ENCODE peak calls at places on chromosome 3, in eight cellular contexts. X, C, O, M, Y, F, D and A are unnamed samples. For H3K4me1, the result is how much of the 10 kb centered on the place peaks cover.

GRCh38 chr3:19898725-19899124 is 35.3 kb downstream of the EFHB start:
- DNase-seq in X (no peak), C (no peak), O (no peak), M (no peak), Y (no peak), F (no peak), D (no peak), A (no peak)

GRCh38 chr3:153052096-153052460 is 109.9 kb upstream of the RAP2B start:
- DNase-seq in X (no peak), C (peak), O (no peak), M (peak), Y (peak), F (peak), D (no peak), A (no peak)

GRCh38 chr3:52857108-52857507 is 22.3 kb upstream of the MUSTN1 start:
- DNase-seq in X (no peak), C (no peak), O (no peak), M (no peak), Y (no peak), F (no peak), D (no peak), A (no peak)

GRCh38 chr3:48845170-48845569 is 2.5 kb downstream of the PRKAR2A start:
- DNase-seq in X (peak), C (no peak), O (no peak), M (no peak), Y (no peak), F (no peak), D (no peak), A (no peak)

GRCh38 chr3:129621626-129622417 is 15.3 kb upstream of the PLXND1 start:
- DNase-seq in X (no peak), C (no peak), O (no peak), M (no peak), Y (no peak), F (no peak), D (no peak), A (no peak)

GRCh38 chr3:149895807-149896206 is 74.9 kb downstream of the PFN2 start:
- DNase-seq in X (no peak), C (no peak), O (no peak), M (no peak), Y (no peak), F (no peak), D (no peak), A (no peak)

GRCh38 chr3:157531771-157532170 is 28.6 kb upstream of the VEPH1 start:
- DNase-seq in X (no peak), C (no peak), O (no peak), M (no peak), Y (no peak), F (no peak), D (no peak), A (no peak)

GRCh38 chr3:130786306-130786705 is 39.7 kb upstream of the PIK3R4 start:
- DNase-seq in X (no peak), C (no peak), O (no peak), M (no peak), Y (no peak), F (no peak), D (no peak), A (no peak)

GRCh38 chr3:139299261-139300132 is 44.3 kb upstream of the MRPS22 start:
- DNase-seq in X (no peak), C (peak), O (no peak), M (peak), Y (peak), F (no peak), D (no peak), A (no peak)

GRCh38 chr3:185729335-185729715 is 95.5 kb downstream of the IGF2BP2 start:
- DNase-seq in X (no peak), C (no peak), O (no peak), M (no peak), Y (no peak), F (no peak), D (no peak), A (no peak)

GRCh38 chr3:111763101-111763500 is 96.0 kb upstream of the PHLDB2 start:
- DNase-seq in X (no peak), C (no peak), O (no peak), M (no peak), Y (no peak), F (no peak), D (no peak), A (no peak)

GRCh38 chr3:184428561-184429175 is 48.8 kb downstream of the CHRD start:
- DNase-seq in X (no peak), C (no peak), O (no peak), M (no peak), Y (no peak), F (no peak), D (no peak), A (no peak)

GRCh38 chr3:162704238-162704637 is 1207.6 kb downstream of the OTOL1 start:
- DNase-seq in X (no peak), C (no peak), O (no peak), M (no peak), Y (no peak), F (no peak), D (no peak), A (no peak)

GRCh38 chr3:134336587-134336986 is 37.7 kb downstream of the AMOTL2 start:
- DNase-seq in X (peak), C (no peak), O (no peak), M (no peak), Y (no peak), F (no peak), D (no peak), A (no peak)

GRCh38 chr3:144051211-144051610 is 79.6 kb downstream of the DIPK2A start:
- DNase-seq in X (no peak), C (no peak), O (no peak), M (no peak), Y (no peak), F (no peak), D (no peak), A (no peak)

GRCh38 chr3:154022603-154023002 is 98.6 kb upstream of the ARHGEF26 start:
- DNase-seq in X (no peak), C (no peak), O (no peak), M (no peak), Y (no peak), F (no peak), D (no peak), A (no peak)

GRCh38 chr3:138049157-138049919 is 39.4 kb downstream of the CLDN18 start:
- DNase-seq in X (no peak), C (no peak), O (peak), M (peak), Y (no peak), F (no peak), D (no peak), A (no peak)

GRCh38 chr3:146184616-146185015 is 23.6 kb upstream of the PLOD2 start:
- DNase-seq in X (no peak), C (peak), O (no peak), M (no peak), Y (peak), F (no peak), D (no peak), A (no peak)

GRCh38 chr3:105956311-105956710 is 87.5 kb upstream of the CBLB start:
- DNase-seq in X (no peak), C (no peak), O (no peak), M (no peak), Y (no peak), F (no peak), D (no peak), A (no peak)

GRCh38 chr3:61601831-61602230 is 40.5 kb downstream of the PTPRG start:
- DNase-seq in X (no peak), C (no peak), O (no peak), M (no peak), Y (no peak), F (peak), D (no peak), A (no peak)

GRCh38 chr3:126989316-126990023 is 6.6 kb downstream of the PLXNA1 start:
- DNase-seq in X (no peak), C (no peak), O (no peak), M (no peak), Y (no peak), F (no peak), D (no peak), A (no peak)

GRCh38 chr3:168251371-168251770 is 155.6 kb upstream of the GOLIM4 start:
- DNase-seq in X (no peak), C (no peak), O (peak), M (no peak), Y (no peak), F (no peak), D (no peak), A (no peak)

GRCh38 chr3:179186426-179186825 is 38.3 kb downstream of the PIK3CA start:
- DNase-seq in X (no peak), C (no peak), O (no peak), M (no peak), Y (no peak), F (no peak), D (no peak), A (no peak)

GRCh38 chr3:112610121-112610520 is 30.8 kb downstream of the CCDC80 start:
- DNase-seq in X (no peak), C (no peak), O (no peak), M (no peak), Y (no peak), F (no peak), D (no peak), A (no peak)

GRCh38 chr3:13192471-13193213 is 119.4 kb upstream of the IQSEC1 start:
- DNase-seq in X (no peak), C (no peak), O (peak), M (no peak), Y (no peak), F (no peak), D (no peak), A (no peak)
- TF ChIP-seq CTCF in X (no peak), C (no peak), O (peak), M (peak), Y (peak), F (peak), D (peak), A (no peak)

GRCh38 chr3:45011756-45012441 is 14.2 kb upstream of the CLEC3B start:
- DNase-seq in X (peak), C (peak), O (no peak), M (peak), Y (no peak), F (peak), D (peak), A (no peak)
- H3K4me1 ChIP-seq in X (under half), C (under half), O (under half), M (under half), Y (under half), F (under half), D (under half), A (under half)

GRCh38 chr3:122858373-122858772 is 63.5 kb downstream of the SLC49A4 start:
- DNase-seq in X (no peak), C (no peak), O (no peak), M (peak), Y (peak), F (no peak), D (no peak), A (no peak)
- TF ChIP-seq CTCF in X (no peak), C (no peak), O (peak), M (peak), Y (peak), F (peak), D (peak), A (no peak)

DNA sequence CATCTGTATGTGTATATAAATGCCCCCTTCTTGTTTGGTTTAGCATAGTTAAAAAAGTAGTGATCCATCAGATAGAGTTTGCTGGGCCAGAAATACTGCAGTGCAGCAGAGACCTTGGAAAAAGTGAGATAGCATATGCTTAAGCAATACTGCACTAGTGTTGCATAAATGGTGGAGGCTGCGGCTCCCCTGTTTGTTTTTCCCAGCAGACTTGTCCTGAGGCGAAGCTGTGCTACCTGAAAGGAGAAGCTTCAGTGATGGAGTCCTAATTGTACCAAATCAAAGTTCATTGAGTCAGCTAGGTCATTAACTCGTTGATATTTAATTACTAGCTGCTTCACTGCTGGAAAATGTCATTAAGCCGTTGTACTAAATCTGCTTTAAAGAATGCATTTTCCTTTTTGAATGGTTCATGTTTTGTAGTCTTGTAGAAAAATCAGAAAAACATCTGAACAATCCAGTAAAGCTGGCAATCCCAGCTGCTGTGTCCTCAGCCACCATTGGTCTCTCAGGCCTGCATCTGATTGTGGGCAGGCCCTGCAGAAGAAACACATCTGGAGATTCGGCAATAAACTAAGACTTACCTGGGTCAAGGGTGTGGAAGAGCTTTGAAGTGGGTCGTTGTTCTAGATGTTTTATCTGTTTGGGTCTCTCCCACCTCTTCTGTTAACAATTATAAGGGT is 169.6 kb downstream of the B3GALNT1 start:
- DNase-seq in X (no peak), C (no peak), O (no peak), M (no peak), Y (no peak), F (no peak), D (no peak), A (no peak)
- H3K4me1 ChIP-seq in X (under half), C (under half), O (under half), M (under half), Y (under half), F (under half), D (under half), A (under half)

DNA sequence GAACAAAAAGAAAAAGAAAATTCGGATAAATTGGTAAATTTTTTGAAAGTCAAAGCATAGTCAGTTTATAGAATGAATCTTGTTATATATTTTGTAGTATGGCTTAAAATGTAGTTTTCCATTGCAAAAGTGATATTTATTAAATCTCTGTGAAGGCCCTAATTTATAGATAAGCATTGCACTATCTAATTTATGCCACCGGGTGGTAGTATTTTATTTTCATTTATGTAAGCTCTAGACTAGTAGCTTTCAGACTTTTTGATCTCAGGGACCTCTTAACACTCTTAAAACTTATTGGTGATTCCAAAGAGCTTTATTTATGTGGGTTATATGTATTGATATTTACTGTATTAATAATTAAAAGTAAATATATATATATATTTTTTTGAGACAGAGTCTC is 133.9 kb upstream of the LRRFIP2 start:
- DNase-seq in X (no peak), C (no peak), O (peak), M (peak), Y (peak), F (no peak), D (no peak), A (no peak)
- TF ChIP-seq CTCF in X (no peak), C (no peak), O (peak), M (peak), Y (peak), F (no peak), D (peak), A (peak)

DNA sequence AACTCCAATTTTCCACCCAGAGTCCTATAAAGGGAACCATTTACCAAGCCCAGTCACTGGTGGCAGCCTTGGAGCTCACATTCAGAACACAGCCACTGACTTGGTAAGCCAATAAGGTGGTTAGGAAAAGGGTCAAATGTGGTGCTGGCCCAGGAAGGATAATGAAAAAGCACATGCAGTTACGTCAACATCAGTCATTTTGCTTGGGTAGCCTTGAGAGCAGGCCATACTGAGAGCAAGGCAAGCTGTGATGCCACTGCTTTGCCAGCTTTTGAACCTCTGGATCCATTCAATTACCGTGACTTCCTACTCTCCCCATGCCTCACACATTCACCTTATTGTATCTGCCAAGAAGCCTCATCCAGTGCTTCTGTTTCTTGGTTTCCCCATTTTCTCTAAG is 253.6 kb downstream of the OPA1 start:
- DNase-seq in X (no peak), C (no peak), O (no peak), M (no peak), Y (no peak), F (no peak), D (no peak), A (no peak)
- H3K4me1 ChIP-seq in X (under half), C (under half), O (under half), M (under half), Y (under half), F (under half), D (under half), A (under half)

DNA sequence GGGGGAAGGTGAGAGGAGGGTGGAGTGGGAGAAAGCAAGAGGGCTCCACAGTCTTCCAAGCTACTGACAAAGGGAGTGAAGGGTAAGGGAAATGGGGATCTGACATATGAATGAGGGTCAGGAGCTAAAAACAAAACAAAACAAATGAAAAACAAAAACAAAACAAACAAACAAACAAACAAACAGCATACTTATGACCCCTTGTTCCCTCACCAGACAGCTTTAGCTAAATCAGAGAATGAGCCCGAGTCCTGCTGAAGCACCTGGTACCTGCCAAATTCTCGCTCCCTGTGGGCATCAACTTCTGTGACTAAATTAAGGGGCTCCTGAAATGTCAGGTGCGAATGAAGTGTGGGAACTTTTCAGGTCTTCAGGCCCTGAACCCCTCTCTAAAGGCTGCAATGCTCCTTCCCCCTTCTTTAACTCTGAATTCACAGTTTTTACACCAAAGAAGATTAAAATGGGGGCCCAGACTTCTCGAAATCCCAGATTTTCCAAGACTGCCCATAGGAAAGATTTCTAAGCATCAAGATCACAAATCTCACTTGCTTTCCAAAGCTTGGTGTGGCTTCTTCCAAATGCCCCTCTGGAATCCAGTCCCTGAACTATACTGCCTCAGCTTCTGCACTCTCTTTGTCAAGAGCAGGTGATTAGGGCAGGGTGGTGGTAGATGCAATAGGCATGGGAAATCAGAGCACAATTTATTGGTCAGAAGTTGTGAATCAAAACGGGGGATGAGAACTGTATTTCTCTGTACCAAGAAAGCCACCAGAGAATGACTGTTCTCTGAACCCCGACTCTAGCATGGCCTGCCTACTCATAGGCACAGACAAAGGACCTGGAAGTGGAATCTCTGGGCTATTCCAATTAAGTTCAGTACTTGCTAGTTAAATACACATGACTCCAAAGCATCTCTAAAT is 40.9 kb downstream of the ZIC4 start:
- DNase-seq in X (no peak), C (no peak), O (no peak), M (no peak), Y (no peak), F (no peak), D (no peak), A (no peak)
- TF ChIP-seq CTCF in X (no peak), C (no peak), O (no peak), M (no peak), Y (no peak), F (no peak), D (no peak), A (no peak)

GRCh38 chr3:11206316-11206715 is 52.0 kb downstream of the HRH1 start:
- DNase-seq in X (no peak), C (no peak), O (no peak), M (no peak), Y (no peak), F (no peak), D (peak), A (no peak)
- H3K4me1 ChIP-seq in X (under half), C (under half), O (under half), M (under half), Y (under half), F (under half), D (under half), A (half or more)

GRCh38 chr3:187833799-187834578 is 88.7 kb upstream of the BCL6 start:
- DNase-seq in X (no peak), C (no peak), O (no peak), M (no peak), Y (no peak), F (no peak), D (no peak), A (no peak)

GRCh38 chr3:187831125-187832051 is 86.1 kb upstream of the BCL6 start:
- DNase-seq in X (no peak), C (no peak), O (peak), M (no peak), Y (no peak), F (no peak), D (no peak), A (no peak)

GRCh38 chr3:187830181-187830580 is 84.9 kb upstream of the BCL6 start:
- DNase-seq in X (no peak), C (no peak), O (no peak), M (no peak), Y (no peak), F (no peak), D (no peak), A (no peak)

GRCh38 chr3:187833375-187833774 is 88.1 kb upstream of the BCL6 start:
- DNase-seq in X (no peak), C (no peak), O (no peak), M (no peak), Y (no peak), F (no peak), D (no peak), A (no peak)

GRCh38 chr3:187832202-187832601 is 86.9 kb upstream of the BCL6 start:
- DNase-seq in X (no peak), C (no peak), O (no peak), M (no peak), Y (no peak), F (no peak), D (no peak), A (no peak)
- TF ChIP-seq CTCF in X (no peak), C (no peak), O (no peak), M (peak), Y (peak), F (no peak), D (no peak), A (no peak)